ENCODE peak calls at places on chromosomes 12 and 14, in nine cellular contexts. O is body of pancreas, E is aorta, T is chondrocyte, F is GM20000, B is H1, N is fibroblast of the conjunctiva, S is AG20443, C is naive B cell. V is an unnamed sample.

GRCh38 chr12:11981174-11981733 is 89.5 kb upstream of the BCL2L14 start:
- DNase-seq in O (no peak), E (no peak), T (no peak), F (peak; percentile 71), B (no peak), N (no peak), S (peak; percentile 26), C (no peak), V (no peak)

GRCh38 chr12:109996483-109996853 is 300 bp upstream of the GIT2 start:
- DNase-seq in O (no peak), E (no peak), T (no peak), F (no peak), B (no peak), N (no peak), S (no peak), C (no peak), V (no peak)

GRCh38 chr12:19972325-19973288 is 395.7 kb upstream of the PDE3A start:
- DNase-seq in O (no peak), E (no peak), T (no peak), F (peak; percentile 39), B (no peak), N (no peak), S (no peak), C (no peak), V (no peak)

GRCh38 chr12:26471560-26471959 is 276.2 kb downstream of the SSPN start:
- DNase-seq in O (no peak), E (no peak), T (no peak), F (peak; percentile 68), B (no peak), N (no peak), S (peak; percentile 70), C (peak; percentile 64), V (no peak)

GRCh38 chr12:25929096-25929637 is 29.3 kb upstream of the RASSF8 start:
- DNase-seq in O (no peak), E (no peak), T (no peak), F (no peak), B (no peak), N (peak; percentile 49), S (no peak), C (no peak), V (no peak)

GRCh38 chr12:510071-510825 is 50.5 kb downstream of the B4GALNT3 start:
- DNase-seq in O (peak; percentile 48), E (no peak), T (no peak), F (no peak), B (peak; percentile 49), N (no peak), S (no peak), C (no peak), V (no peak)

GRCh38 chr14:78170203-78170602 is at the start of gene NRXN3:
- DNase-seq in O (no peak), E (no peak), T (no peak), F (no peak), B (peak; percentile 56), N (no peak), S (no peak), C (no peak), V (no peak)

GRCh38 chr14:56002876-56003625 is 115.2 kb upstream of the PELI2 start:
- DNase-seq in O (no peak), E (no peak), T (no peak), F (no peak), B (no peak), N (no peak), S (no peak), C (no peak), V (no peak)

GRCh38 chr14:66422019-66422946 is 63.9 kb upstream of the CCDC196 start:
- DNase-seq in O (no peak), E (no peak), T (no peak), F (no peak), B (no peak), N (no peak), S (no peak), C (no peak), V (no peak)